ENCODE peak calls at places on chromosomes 3 and 15, in six cellular contexts. P is Panc1; D is brain microvascular endothelial cell; C is breast epithelium; H is lower lobe of right lung; W is CD8-positive, alpha-beta T cell. B is an unnamed sample.

GRCh38 chr15:101138913-101139880 is 112.7 kb downstream of the CHSY1 start:
- DNase-seq in C (no peak), D (peak; percentile 77), H (peak; percentile 15), W (no peak), P (no peak), B (no peak)

GRCh38 chr3:126156468-126156867 is 23.9 kb downstream of the ALDH1L1 start:
- DNase-seq in D (no peak), W (no peak), H (peak; percentile 25), P (no peak), C (no peak), B (no peak)

GRCh38 chr15:67838789-67839332 is 984 bp downstream of the RNU6-1 start:
- DNase-seq in W (no peak), P (no peak), D (no peak), H (peak; percentile 86), C (peak; percentile 58), B (no peak)

GRCh38 chr3:151431940-151432339 is 28.9 kb downstream of the IGSF10 start:
- DNase-seq in H (no peak), P (no peak), D (peak; percentile 91), C (no peak), W (no peak), B (no peak)

GRCh38 chr15:52295421-52295991 is at the start of gene MYO5C:
- DNase-seq in D (no peak), P (no peak), H (peak; percentile 93), W (no peak), C (peak; percentile 85), B (no peak)

GRCh38 chr3:13170317-13170716 is 97.1 kb upstream of the IQSEC1 start:
- DNase-seq in H (no peak), P (no peak), D (no peak), C (no peak), W (no peak), B (no peak)

GRCh38 chr3:74060201-74060600 is 435.5 kb upstream of the PDZRN3 start:
- DNase-seq in C (no peak), H (no peak), D (no peak), W (no peak), P (no peak), B (no peak)

GRCh38 chr3:72295276-72295973 is 510.5 kb upstream of the PROK2 start:
- DNase-seq in P (no peak), H (no peak), D (no peak), W (no peak), C (no peak), B (no peak)

GRCh38 chr15:27237319-27237939 is 266.4 kb downstream of the GABRG3 start:
- DNase-seq in W (no peak), H (no peak), C (no peak), D (no peak), P (no peak), B (no peak)

GRCh38 chr15:51750942-51751686 is at the start of gene TMOD2:
- DNase-seq in W (peak; percentile 50), H (peak; percentile 70), C (peak; percentile 25), P (no peak), D (no peak), B (no peak)

GRCh38 chr3:121855555-121855954 is 20.5 kb downstream of the EAF2 start:
- DNase-seq in P (no peak), W (no peak), H (no peak), C (no peak), D (peak; percentile 6), B (no peak)

GRCh38 chr3:127286571-127287140 is 1.2 kb downstream of the PRR20G start:
- DNase-seq in D (peak; percentile 12), C (no peak), P (no peak), W (no peak), H (no peak), B (no peak)

GRCh38 chr15:74302821-74303359 is 64.6 kb downstream of the CYP11A1 start:
- DNase-seq in D (no peak), W (peak; percentile 32), H (no peak), C (no peak), P (no peak), B (no peak)

GRCh38 chr15:65902373-65902772 is 33.1 kb downstream of the RAB11A start:
- DNase-seq in D (no peak), C (peak; percentile 82), W (no peak), P (no peak), H (peak; percentile 78), B (no peak)

GRCh38 chr15:96535148-96535547 is 204.6 kb downstream of the NR2F2 start:
- DNase-seq in D (no peak), P (no peak), C (no peak), H (no peak), W (no peak), B (no peak)

GRCh38 chr15:24878153-24878552 is 76.6 kb upstream of the SNRPN start:
- DNase-seq in P (no peak), D (peak; percentile 2), W (no peak), H (peak; percentile 48), C (no peak), B (no peak)

GRCh38 chr3:65268411-65268810 is 580.6 kb upstream of the ADAMTS9 start:
- DNase-seq in H (no peak), W (no peak), P (no peak), C (no peak), D (no peak), B (no peak)

GRCh38 chr15:77552066-77552465 is 80.6 kb downstream of the LINGO1 start:
- DNase-seq in H (no peak), D (no peak), P (no peak), W (no peak), C (no peak), B (no peak)

GRCh38 chr15:68795298-68795848 is 25.3 kb downstream of the ANP32A start:
- DNase-seq in W (peak; percentile 63), D (peak; percentile 82), C (peak; percentile 97), P (no peak), H (peak; percentile 93), B (peak; percentile 74)

GRCh38 chr15:34869110-34869509 is 73.8 kb upstream of the ACTC1 start:
- DNase-seq in C (no peak), H (no peak), W (no peak), P (no peak), D (no peak), B (no peak)

GRCh38 chr3:29050155-29050554 is 230.7 kb upstream of the RBMS3 start:
- DNase-seq in P (no peak), C (no peak), H (no peak), D (no peak), W (no peak), B (no peak)

GRCh38 chr3:94069242-94069813 is 6.5 kb downstream of the NSUN3 start:
- DNase-seq in C (no peak), H (no peak), P (no peak), W (no peak), D (no peak), B (no peak)

GRCh38 chr3:64642327-64643151 is 45.3 kb downstream of the ADAMTS9 start:
- DNase-seq in W (no peak), C (no peak), D (no peak), H (no peak), P (no peak), B (no peak)

GRCh38 chr3:187014417-187014864 is 84.1 kb downstream of the ST6GAL1 start:
- DNase-seq in C (no peak), P (no peak), D (no peak), H (no peak), W (no peak), B (no peak)

GRCh38 chr15:47184405-47185221 is 532.7 kb upstream of the SEMA6D start:
- DNase-seq in W (no peak), D (peak; percentile 2), P (no peak), H (no peak), C (no peak), B (no peak)

GRCh38 chr15:47186071-47186470 is 531.2 kb upstream of the SEMA6D start:
- DNase-seq in W (no peak), D (no peak), P (no peak), H (no peak), C (no peak), B (no peak)

GRCh38 chr15:47185222-47185800 is 532.0 kb upstream of the SEMA6D start:
- DNase-seq in P (no peak), C (no peak), H (no peak), D (no peak), W (no peak), B (no peak)

GRCh38 chr15:47182818-47183217 is 534.5 kb upstream of the SEMA6D start:
- DNase-seq in C (no peak), H (no peak), W (no peak), P (no peak), D (no peak), B (no peak)

GRCh38 chr15:47184003-47184404 is 533.3 kb upstream of the SEMA6D start:
- DNase-seq in D (peak; percentile 12), H (no peak), P (no peak), W (no peak), C (no peak), B (no peak)
- H3K4me3 ChIP-seq in D (peak overlapping the region; percentile 58), H (peak overlapping the region; percentile 51), P (peak overlapping the region; percentile 36), W (no peak overlapping the region), C (peak overlapping the region; percentile 45), B (peak overlapping the region; percentile 79)

DNA sequence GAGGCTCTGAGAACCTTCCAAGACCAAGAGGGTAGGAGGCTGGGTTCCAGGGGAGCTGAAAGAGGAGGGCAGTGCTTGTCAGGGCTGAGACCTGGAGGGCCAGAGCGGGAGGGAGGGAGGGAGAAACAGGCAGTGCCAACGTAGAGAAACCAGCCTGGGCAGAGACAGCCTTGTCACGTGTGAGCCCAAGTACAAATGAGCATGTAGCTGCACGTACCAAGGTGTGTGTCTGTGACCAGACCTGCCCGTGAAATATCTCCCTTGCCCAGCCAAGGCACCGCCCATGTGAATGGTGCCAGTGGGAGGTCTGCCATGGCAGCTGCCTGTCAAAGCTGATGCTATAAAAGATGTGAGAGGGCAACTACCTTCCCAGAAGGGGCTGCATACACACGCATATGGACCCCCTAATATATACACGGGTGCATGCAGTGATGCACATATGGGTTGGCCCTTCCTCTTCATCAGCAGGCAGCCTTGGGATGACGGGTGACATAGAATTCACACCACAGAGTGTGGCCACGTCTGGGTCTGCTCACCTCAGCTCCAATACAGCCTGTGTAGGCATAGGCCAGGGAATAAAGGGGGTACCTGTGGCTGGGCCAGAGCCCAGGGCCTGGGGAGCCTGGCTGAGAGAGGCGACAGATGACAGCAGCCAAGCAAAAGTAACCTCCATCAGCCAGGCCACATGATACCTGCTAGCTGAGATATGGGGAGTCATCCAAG is 7.8 kb upstream of the CTDSPL start:
- DNase-seq in W (no peak), C (peak; percentile 92), D (no peak), H (no peak), P (no peak), B (no peak)
- H3K27ac ChIP-seq in W (no peak overlapping the region), C (peak overlapping the region; percentile 74), D (no peak overlapping the region), H (no peak overlapping the region), P (no peak overlapping the region), B (no peak overlapping the region)

GRCh38 chr3:149657458-149657795 is 398 bp downstream of the WWTR1 start:
- DNase-seq in P (no peak), D (peak; percentile 53), C (peak; percentile 66), W (peak; percentile 11), H (peak; percentile 57), B (no peak)

GRCh38 chr3:149659173-149659468 is 1.3 kb upstream of the WWTR1 start:
- DNase-seq in H (peak; percentile 52), P (no peak), W (no peak), C (peak; percentile 36), D (no peak), B (no peak)

GRCh38 chr3:149660462-149660861 is 2.6 kb upstream of the WWTR1 start:
- DNase-seq in P (no peak), W (no peak), C (no peak), H (no peak), D (no peak), B (no peak)

GRCh38 chr3:149657796-149658443 is at the start of gene WWTR1:
- DNase-seq in P (peak; percentile 91), H (peak; percentile 93), W (peak; percentile 17), C (peak; percentile 97), D (peak; percentile 93), B (peak; percentile 91)

GRCh38 chr3:149658444-149659172 is 783 bp upstream of the WWTR1 start:
- DNase-seq in P (no peak), C (peak; percentile 86), H (peak; percentile 76), W (peak; percentile 12), D (peak; percentile 81), B (peak; percentile 35)
- H3K4me3 ChIP-seq in P (peak overlapping the region; percentile 85), C (peak overlapping the region; percentile 72), H (peak overlapping the region; percentile 68), W (peak overlapping the region; percentile 55), D (peak overlapping the region; percentile 94), B (peak overlapping the region; percentile 90)

GRCh38 chr15:49741721-49742120 is 120.9 kb downstream of the DTWD1 start:
- DNase-seq in W (no peak), D (no peak), H (no peak), P (no peak), C (no peak), B (no peak)
- H3K27ac ChIP-seq in W (no peak overlapping the region), D (no peak overlapping the region), H (no peak overlapping the region), P (no peak overlapping the region), C (no peak overlapping the region), B (no peak overlapping the region)

B was measured in thoracic aorta.